ENCODE peak calls at places on chromosomes 16 and 17, in seven cellular contexts. X is A549, M is thoracic aorta, N is heart right ventricle, T is mammary epithelial cell, Z is cardiac muscle cell, G is PC-3. F is an unnamed sample.
A peak's percentile ranks its signal among the peaks of the same experiment; 100 is the strongest.

GRCh38 chr17:37399404-37399803 is 7.2 kb downstream of the ACACA start:
- DNase-seq in T (peak; percentile 48), Z (no peak), M (no peak), X (no peak), N (no peak), G (peak; percentile 90), F (no peak)

GRCh38 chr17:412211-413015 is 59.8 kb upstream of the RPH3AL start:
- DNase-seq in X (peak; percentile 63), Z (peak; percentile 62), M (no peak), N (no peak), G (peak; percentile 65), T (peak; percentile 34), F (no peak)

GRCh38 chr16:24826817-24827566 is 18.8 kb upstream of the SLC5A11 start:
- DNase-seq in X (no peak), Z (no peak), T (no peak), N (no peak), G (no peak), M (no peak), F (no peak)

GRCh38 chr16:57388359-57389086 is 16.0 kb upstream of the CCL17 start:
- DNase-seq in N (no peak), M (no peak), G (peak; percentile 7), X (no peak), T (peak; percentile 34), Z (no peak), F (no peak)

GRCh38 chr16:74035816-74036215 is 260.8 kb upstream of the PSMD7 start:
- DNase-seq in G (peak; percentile 1), N (no peak), T (no peak), X (peak; percentile 17), M (no peak), Z (peak; percentile 23), F (no peak)

GRCh38 chr17:78789149-78789662 is 7.1 kb upstream of the CYTH1 start:
- DNase-seq in G (no peak), M (no peak), Z (no peak), X (no peak), T (no peak), N (no peak), F (no peak)

GRCh38 chr17:44763170-44763569 is 4.4 kb downstream of the ADAM11 start:
- DNase-seq in Z (no peak), X (no peak), M (no peak), G (no peak), N (no peak), T (no peak), F (no peak)

GRCh38 chr16:85128079-85128837 is 16.0 kb upstream of the CIBAR2 start:
- DNase-seq in T (no peak), Z (no peak), G (no peak), N (no peak), M (no peak), X (no peak), F (no peak)

GRCh38 chr16:86026916-86027315 is 128.0 kb downstream of the IRF8 start:
- DNase-seq in N (no peak), Z (no peak), G (no peak), M (no peak), T (no peak), X (no peak), F (no peak)

GRCh38 chr17:55601874-55602364 is 90.7 kb upstream of the SMIM36 start:
- DNase-seq in N (no peak), Z (peak; percentile 23), M (no peak), T (peak; percentile 27), X (peak; percentile 40), G (peak; percentile 77), F (no peak)

GRCh38 chr16:47366228-47366627 is 94.6 kb downstream of the ITFG1 start:
- DNase-seq in Z (no peak), T (no peak), X (no peak), M (no peak), G (no peak), N (no peak), F (no peak)

GRCh38 chr16:81610144-81610842 is 165.7 kb downstream of the CMIP start:
- DNase-seq in Z (no peak), T (peak; percentile 52), N (peak; percentile 84), X (no peak), G (peak; percentile 42), M (peak; percentile 43), F (no peak)

GRCh38 chr16:6884002-6884401 is 448.6 kb upstream of the RBFOX1 start:
- DNase-seq in G (no peak), M (no peak), X (no peak), T (no peak), N (no peak), Z (no peak), F (no peak)

GRCh38 chr16:71564377-71564967 is 12.4 kb downstream of the TAT start:
- DNase-seq in M (peak; percentile 52), Z (peak; percentile 3), G (peak; percentile 2), X (no peak), T (no peak), N (peak; percentile 94), F (no peak)

GRCh38 chr16:84647830-84648594 is at the start of gene KLHL36:
- DNase-seq in N (peak; percentile 77), M (no peak), T (no peak), Z (peak; percentile 67), X (peak; percentile 82), G (peak; percentile 19), F (peak; percentile 78)

GRCh38 chr17:17993366-17993765 is 20.7 kb downstream of the DRC3 start:
- DNase-seq in X (no peak), T (no peak), N (no peak), M (no peak), Z (no peak), G (no peak), F (no peak)

GRCh38 chr16:69796285-69797118 is 34.4 kb downstream of the WWP2 start:
- DNase-seq in X (peak; percentile 61), G (peak; percentile 67), Z (peak; percentile 78), N (no peak), T (peak; percentile 49), M (no peak), F (no peak)

GRCh38 chr17:17751996-17752821 is 71.0 kb downstream of the RAI1 start:
- DNase-seq in M (peak; percentile 89), T (peak; percentile 93), X (peak; percentile 99), N (peak; percentile 97), Z (peak; percentile 96), G (peak; percentile 95), F (peak; percentile 97)

GRCh38 chr17:74770498-74771318 is 5.4 kb downstream of the NAT9 start:
- DNase-seq in Z (peak; percentile 74), G (peak; percentile 75), N (peak; percentile 75), M (no peak), T (peak; percentile 51), X (peak; percentile 88), F (peak; percentile 81)

GRCh38 chr17:66414528-66415175 is 112.2 kb downstream of the PRKCA start:
- DNase-seq in X (no peak), G (no peak), Z (no peak), T (no peak), N (no peak), M (no peak), F (no peak)

GRCh38 chr16:75104836-75105235 is 11.7 kb downstream of the LDHD start:
- DNase-seq in N (no peak), X (no peak), G (no peak), T (no peak), M (no peak), Z (no peak), F (no peak)

GRCh38 chr17:45784583-45785372 is 658 bp downstream of the CRHR1 start:
- DNase-seq in G (peak; percentile 32), T (peak; percentile 14), Z (peak; percentile 47), M (no peak), N (peak; percentile 20), X (peak; percentile 54), F (peak; percentile 56)

GRCh38 chr16:56279132-56279531 is 87.8 kb downstream of the GNAO1 start:
- DNase-seq in X (no peak), G (peak; percentile 26), M (no peak), T (no peak), N (no peak), Z (no peak), F (no peak)

GRCh38 chr16:5498562-5498961 is 401.0 kb upstream of the EEF2KMT start:
- DNase-seq in G (no peak), X (no peak), T (no peak), M (no peak), N (no peak), Z (no peak), F (no peak)

GRCh38 chr16:27080870-27081269 is 14.1 kb downstream of the C16orf82 start:
- DNase-seq in T (no peak), G (peak; percentile 13), X (peak; percentile 35), Z (no peak), N (no peak), M (no peak), F (no peak)
- TF ChIP-seq CTCF in T (no peak), G (peak; percentile 52), X (no peak), Z (peak; percentile 39), N (no peak), M (peak; percentile 9), F (no peak)

DNA sequence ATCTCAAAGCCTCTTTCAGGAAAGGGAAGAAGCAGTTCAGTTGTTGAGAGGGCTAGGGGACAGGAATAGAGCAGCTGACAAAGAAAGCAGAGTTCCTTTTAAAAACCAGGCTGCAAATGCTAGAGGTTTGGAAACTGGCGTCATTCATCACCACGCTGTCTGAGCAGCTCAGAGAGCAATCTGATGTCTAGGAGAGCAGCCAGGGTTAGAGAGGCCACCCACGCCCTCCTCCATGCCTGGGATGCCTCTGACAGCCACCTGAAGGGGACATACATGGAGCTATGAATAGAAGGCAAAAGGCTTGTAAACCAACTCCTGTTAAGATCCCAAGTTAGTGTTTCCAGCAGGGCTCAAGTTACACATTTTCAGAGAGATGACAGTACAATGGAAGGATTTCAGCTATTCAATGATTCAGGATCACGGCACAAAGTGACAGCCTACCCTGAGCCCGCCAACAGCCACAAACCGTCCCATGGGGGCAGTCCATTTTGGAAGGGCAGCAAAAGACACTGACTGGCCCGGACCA is 12.4 kb downstream of the RAB5C start:
- DNase-seq in M (no peak), X (no peak), Z (peak; percentile 82), T (no peak), G (no peak), N (no peak), F (no peak)
- H3K4me1 ChIP-seq in M (peaks cover 30% of the 10 kb centered on the region), X (peaks cover 13% of the 10 kb centered on the region), Z (peaks cover 24% of the 10 kb centered on the region), T (no peaks in the 10 kb centered on the region), G (no peaks in the 10 kb centered on the region), N (peaks cover 59% of the 10 kb centered on the region), F (peaks cover 59% of the 10 kb centered on the region)

DNA sequence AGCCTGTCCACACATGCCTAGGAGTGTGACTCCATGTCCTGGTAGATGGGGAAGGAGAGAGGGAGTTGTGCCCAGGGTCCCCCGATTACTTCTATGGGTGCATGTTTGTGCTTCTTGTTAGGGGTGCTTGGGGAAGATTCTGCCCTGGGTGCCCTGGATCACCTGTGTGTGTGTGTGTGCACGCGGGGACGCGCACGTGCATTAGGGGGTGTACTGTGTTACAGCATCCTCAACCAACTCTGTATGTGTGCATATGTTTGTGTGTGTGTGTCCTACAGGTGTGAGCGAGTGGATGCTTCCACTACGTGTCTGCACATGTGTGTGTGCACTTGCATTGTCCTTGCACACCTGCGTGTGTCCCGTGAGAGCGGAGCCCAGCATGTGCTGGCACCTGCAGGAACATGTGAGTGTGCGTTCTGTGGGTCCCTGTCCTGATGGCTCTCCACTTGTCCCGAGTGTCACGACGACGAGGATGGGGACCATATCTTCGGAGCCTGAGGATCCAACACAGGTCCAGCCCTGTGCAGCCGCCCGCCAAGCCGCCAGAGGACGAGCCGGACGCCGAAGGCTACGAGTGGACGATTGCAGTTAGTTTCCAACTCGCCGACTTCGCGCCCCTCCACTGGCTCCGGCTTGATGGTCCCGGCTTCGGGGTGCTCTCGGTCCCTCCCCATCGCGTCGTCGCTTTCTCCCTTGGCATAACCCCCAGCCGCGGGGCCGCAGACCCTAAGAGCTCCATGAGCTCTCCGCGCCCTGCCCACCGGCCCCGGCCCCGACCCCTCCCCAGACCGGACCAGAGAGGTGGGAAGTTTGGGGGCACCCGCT is 6.0 kb upstream of the TBC1D3B start:
- DNase-seq in N (peak; percentile 52), T (no peak), M (no peak), G (no peak), X (no peak), Z (peak; percentile 29), F (no peak)
- H3K27ac ChIP-seq in N (no peak overlapping the region), T (no peak overlapping the region), M (no peak overlapping the region), G (no peak overlapping the region), X (peak overlapping the region; percentile 70), Z (no peak overlapping the region), F (peak overlapping the region; percentile 76)

GRCh38 chr17:59387351-59388069 is 56.1 kb downstream of the YPEL2 start:
- DNase-seq in G (no peak), N (no peak), T (no peak), Z (no peak), M (no peak), X (no peak), F (no peak)
- TF ChIP-seq CTCF in G (no peak), N (no peak), T (no peak), Z (no peak), M (no peak), X (no peak), F (no peak)

F was measured in lower lobe of right lung.